ENCODE peak calls at places on chromosomes 6 and 20, in six cellular contexts. One of them, this sample, is unnamed.

GRCh38 chr6:26553264-26553738 is 15.1 kb downstream of the HMGN4 start:
- DNase-seq in SK-N-SH: peak; percentile 74
- DNase-seq in H9: peak; percentile 76
- DNase-seq in mammary epithelial cell: no peak
- DNase-seq in hepatocyte: peak; percentile 86
- DNase-seq in fibroblast of lung: peak; percentile 86
- DNase-seq in this sample: peak; percentile 82

GRCh38 chr6:6968731-6969552 is 138.8 kb upstream of the RREB1 start:
- DNase-seq in SK-N-SH: no peak
- DNase-seq in H9: no peak
- DNase-seq in mammary epithelial cell: no peak
- DNase-seq in hepatocyte: peak; percentile 23
- DNase-seq in fibroblast of lung: no peak
- DNase-seq in this sample: peak; percentile 57

GRCh38 chr20:49685809-49686208 is 27.9 kb downstream of the B4GALT5 start:
- DNase-seq in SK-N-SH: no peak
- DNase-seq in H9: no peak
- DNase-seq in mammary epithelial cell: no peak
- DNase-seq in hepatocyte: no peak
- DNase-seq in fibroblast of lung: peak; percentile 68
- DNase-seq in this sample: peak; percentile 49

GRCh38 chr20:56781108-56781739 is 152.1 kb downstream of the TFAP2C start:
- DNase-seq in SK-N-SH: no peak
- DNase-seq in H9: no peak
- DNase-seq in mammary epithelial cell: no peak
- DNase-seq in hepatocyte: no peak
- DNase-seq in fibroblast of lung: peak; percentile 77
- DNase-seq in this sample: no peak

GRCh38 chr20:12700701-12701100 is 308.1 kb upstream of the SPTLC3 start:
- DNase-seq in SK-N-SH: no peak
- DNase-seq in H9: peak; percentile 52
- DNase-seq in mammary epithelial cell: no peak
- DNase-seq in hepatocyte: no peak
- DNase-seq in fibroblast of lung: no peak
- DNase-seq in this sample: no peak

GRCh38 chr6:42781546-42781810 is 374 bp upstream of the BICRAL start:
- DNase-seq in SK-N-SH: peak; percentile 54
- DNase-seq in H9: no peak
- DNase-seq in mammary epithelial cell: no peak
- DNase-seq in hepatocyte: no peak
- DNase-seq in fibroblast of lung: peak; percentile 48
- DNase-seq in this sample: no peak

GRCh38 chr6:579339-579738 is 77.6 kb downstream of the HUS1B start:
- DNase-seq in SK-N-SH: peak; percentile 69
- DNase-seq in H9: no peak
- DNase-seq in mammary epithelial cell: no peak
- DNase-seq in hepatocyte: peak; percentile 34
- DNase-seq in fibroblast of lung: peak; percentile 55
- DNase-seq in this sample: peak; percentile 37

GRCh38 chr6:142489722-142490610 is 188.2 kb downstream of the ADGRG6 start:
- DNase-seq in SK-N-SH: no peak
- DNase-seq in H9: no peak
- DNase-seq in mammary epithelial cell: peak; percentile 54
- DNase-seq in hepatocyte: no peak
- DNase-seq in fibroblast of lung: no peak
- DNase-seq in this sample: no peak

GRCh38 chr20:20872420-20872819 is 160.0 kb upstream of the RALGAPA2 start:
- DNase-seq in SK-N-SH: no peak
- DNase-seq in H9: no peak
- DNase-seq in mammary epithelial cell: no peak
- DNase-seq in hepatocyte: no peak
- DNase-seq in fibroblast of lung: no peak
- DNase-seq in this sample: no peak

GRCh38 chr6:157304840-157305675 is 18.3 kb downstream of the TMEM242 start:
- DNase-seq in SK-N-SH: no peak
- DNase-seq in H9: no peak
- DNase-seq in mammary epithelial cell: no peak
- DNase-seq in hepatocyte: peak; percentile 37
- DNase-seq in fibroblast of lung: no peak
- DNase-seq in this sample: no peak

GRCh38 chr6:43926644-43927524 is 156.9 kb downstream of the VEGFA start:
- DNase-seq in SK-N-SH: peak; percentile 81
- DNase-seq in H9: peak; percentile 70
- DNase-seq in mammary epithelial cell: peak; percentile 93
- DNase-seq in hepatocyte: peak; percentile 92
- DNase-seq in fibroblast of lung: peak; percentile 96
- DNase-seq in this sample: peak; percentile 53

GRCh38 chr6:119355157-119355556 is 5.6 kb upstream of the MAN1A1 start:
- DNase-seq in SK-N-SH: no peak
- DNase-seq in H9: no peak
- DNase-seq in mammary epithelial cell: no peak
- DNase-seq in hepatocyte: no peak
- DNase-seq in fibroblast of lung: peak; percentile 36
- DNase-seq in this sample: no peak

GRCh38 chr20:44211177-44212039 is 837 bp upstream of the OSER1 start:
- DNase-seq in SK-N-SH: peak; percentile 34
- DNase-seq in H9: no peak
- DNase-seq in mammary epithelial cell: peak; percentile 43
- DNase-seq in hepatocyte: peak; percentile 51
- DNase-seq in fibroblast of lung: peak; percentile 47
- DNase-seq in this sample: no peak

GRCh38 chr6:156953478-156954146 is 176.4 kb downstream of the ARID1B start:
- DNase-seq in SK-N-SH: peak; percentile 89
- DNase-seq in H9: no peak
- DNase-seq in mammary epithelial cell: peak; percentile 96
- DNase-seq in hepatocyte: peak; percentile 92
- DNase-seq in fibroblast of lung: peak; percentile 97
- DNase-seq in this sample: peak; percentile 89

GRCh38 chr6:36734486-36735060 is 36.9 kb downstream of the RAB44 start:
- DNase-seq in SK-N-SH: no peak
- DNase-seq in H9: no peak
- DNase-seq in mammary epithelial cell: no peak
- DNase-seq in hepatocyte: no peak
- DNase-seq in fibroblast of lung: no peak
- DNase-seq in this sample: no peak

GRCh38 chr6:96836579-96837137 is 619 bp downstream of the GPR63 start:
- DNase-seq in SK-N-SH: peak; percentile 76
- DNase-seq in H9: no peak
- DNase-seq in mammary epithelial cell: peak; percentile 24
- DNase-seq in hepatocyte: peak; percentile 25
- DNase-seq in fibroblast of lung: peak; percentile 13
- DNase-seq in this sample: no peak

GRCh38 chr6:42316981-42317380 is 99.3 kb upstream of the MRPS10 start:
- DNase-seq in SK-N-SH: no peak
- DNase-seq in H9: no peak
- DNase-seq in mammary epithelial cell: no peak
- DNase-seq in hepatocyte: no peak
- DNase-seq in fibroblast of lung: peak; percentile 12
- DNase-seq in this sample: peak; percentile 45

GRCh38 chr6:122651031-122651430 is 40.8 kb downstream of the PKIB start:
- DNase-seq in SK-N-SH: no peak
- DNase-seq in H9: no peak
- DNase-seq in mammary epithelial cell: no peak
- DNase-seq in hepatocyte: no peak
- DNase-seq in fibroblast of lung: no peak
- DNase-seq in this sample: no peak

GRCh38 chr6:139625998-139626975 is 251.8 kb upstream of the CITED2 start:
- DNase-seq in SK-N-SH: no peak
- DNase-seq in H9: no peak
- DNase-seq in mammary epithelial cell: no peak
- DNase-seq in hepatocyte: no peak
- DNase-seq in fibroblast of lung: peak; percentile 26
- DNase-seq in this sample: no peak

GRCh38 chr20:63830821-63831593 is at the start of gene ZBTB46:
- DNase-seq in SK-N-SH: peak; percentile 99
- DNase-seq in H9: no peak
- DNase-seq in mammary epithelial cell: no peak
- DNase-seq in hepatocyte: peak; percentile 84
- DNase-seq in fibroblast of lung: peak; percentile 42
- DNase-seq in this sample: peak; percentile 48

GRCh38 chr6:129007819-129008218 is 124.9 kb downstream of the LAMA2 start:
- DNase-seq in SK-N-SH: no peak
- DNase-seq in H9: no peak
- DNase-seq in mammary epithelial cell: no peak
- DNase-seq in hepatocyte: no peak
- DNase-seq in fibroblast of lung: no peak
- DNase-seq in this sample: no peak

DNA sequence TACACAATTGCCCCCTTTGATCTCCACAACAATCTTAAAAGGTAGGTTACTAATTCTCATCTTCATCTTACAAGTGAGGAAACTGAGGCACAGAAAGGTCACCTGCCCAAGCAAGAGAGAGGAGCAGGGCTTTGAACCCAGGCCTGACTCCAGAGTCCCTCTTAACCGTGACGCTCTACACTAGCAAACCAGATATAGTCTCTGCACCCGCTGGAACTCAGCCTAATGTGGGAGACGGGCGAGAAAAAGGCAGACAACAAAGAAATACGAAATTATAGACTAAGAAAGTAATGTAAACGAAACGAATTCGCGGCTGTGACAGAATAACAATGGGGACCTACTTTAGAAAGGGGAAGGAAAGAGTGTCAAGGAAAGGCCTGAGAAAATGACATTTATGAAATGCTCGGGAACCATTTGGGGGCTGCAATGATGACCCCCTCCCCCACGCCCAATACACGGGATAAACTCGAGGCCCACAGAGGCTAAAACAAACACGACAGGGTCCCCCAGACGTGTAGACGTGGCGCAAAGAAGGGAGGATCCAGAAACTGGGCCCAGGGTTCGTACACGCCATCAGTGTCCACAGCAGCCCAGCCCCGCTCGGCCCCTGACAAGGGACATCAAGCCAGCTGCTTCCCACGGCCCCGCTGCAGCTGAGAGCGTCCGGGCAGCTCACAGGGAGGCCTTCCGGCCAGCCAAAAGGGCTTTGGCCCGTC is 641 bp downstream of the TRPC4AP start:
- DNase-seq in SK-N-SH: peak; percentile 38
- DNase-seq in H9: no peak
- DNase-seq in mammary epithelial cell: no peak
- DNase-seq in hepatocyte: peak; percentile 31
- DNase-seq in fibroblast of lung: peak; percentile 21
- DNase-seq in this sample: no peak
- H3K79me2 ChIP-seq in SK-N-SH: peaks cover 56% of the 10 kb centered on the region
- H3K79me2 ChIP-seq in H9: peaks cover 16% of the 10 kb centered on the region
- H3K79me2 ChIP-seq in mammary epithelial cell: peaks cover 55% of the 10 kb centered on the region
- H3K79me2 ChIP-seq in hepatocyte: peaks cover 55% of the 10 kb centered on the region
- H3K79me2 ChIP-seq in fibroblast of lung: peaks cover 52% of the 10 kb centered on the region
- H3K79me2 ChIP-seq in this sample: peaks cover 56% of the 10 kb centered on the region

DNA sequence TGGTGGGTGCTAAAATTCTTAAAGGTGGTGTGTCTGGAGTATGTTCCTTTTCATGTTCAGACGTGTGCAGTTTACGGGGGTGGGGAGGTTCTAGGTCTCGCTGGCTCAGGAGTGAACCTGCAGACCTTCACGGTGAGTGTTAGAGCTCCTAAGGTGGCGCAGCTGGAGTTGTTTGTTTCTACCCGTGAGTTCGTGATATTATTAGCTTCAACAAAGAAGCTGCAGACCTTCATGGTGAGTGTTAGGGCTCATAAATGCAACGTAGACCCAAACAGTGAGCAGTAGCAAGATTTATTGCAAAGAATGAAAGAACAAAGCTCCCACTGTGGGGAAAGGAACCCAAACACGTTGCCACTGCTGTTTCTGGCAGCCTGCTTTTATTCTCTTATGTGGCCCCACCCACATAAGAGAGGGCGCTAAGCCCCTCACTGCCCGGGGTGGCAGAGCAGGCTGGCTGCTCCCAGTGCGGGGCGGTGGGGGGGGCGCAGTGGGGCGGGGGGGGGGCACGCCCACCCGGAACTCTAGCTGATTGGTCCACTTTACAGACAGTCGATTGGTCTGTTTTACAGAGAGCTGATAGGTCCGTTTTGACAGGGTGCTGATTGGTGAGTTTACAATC is 41.3 kb upstream of the GMPR start:
- DNase-seq in SK-N-SH: no peak
- DNase-seq in H9: no peak
- DNase-seq in mammary epithelial cell: no peak
- DNase-seq in hepatocyte: no peak
- DNase-seq in fibroblast of lung: no peak
- DNase-seq in this sample: no peak
- H3K79me2 ChIP-seq in SK-N-SH: no peaks in the 10 kb centered on the region
- H3K79me2 ChIP-seq in H9: no peaks in the 10 kb centered on the region
- H3K79me2 ChIP-seq in mammary epithelial cell: no peaks in the 10 kb centered on the region
- H3K79me2 ChIP-seq in hepatocyte: no peaks in the 10 kb centered on the region
- H3K79me2 ChIP-seq in fibroblast of lung: no peaks in the 10 kb centered on the region
- H3K79me2 ChIP-seq in this sample: no peaks in the 10 kb centered on the region

DNA sequence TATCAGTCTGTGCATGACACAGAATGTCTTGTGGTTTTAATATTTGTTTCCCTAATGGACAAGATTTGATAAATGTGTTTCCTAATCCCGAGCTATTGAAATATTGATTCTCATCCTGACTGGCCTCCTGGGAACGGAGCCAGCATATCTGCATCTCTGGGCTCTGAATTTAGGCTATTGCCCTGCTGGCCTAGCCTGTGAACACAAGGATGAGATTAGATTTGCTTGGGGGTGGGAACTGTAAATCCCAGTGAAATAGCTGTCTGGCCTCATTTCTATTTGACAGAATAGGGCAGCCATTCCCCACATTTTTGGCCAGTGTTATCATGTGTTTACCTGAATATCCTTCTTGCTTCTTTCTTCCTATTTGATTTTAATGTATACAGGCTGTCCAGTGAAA is 198.4 kb upstream of the SOX4 start:
- DNase-seq in SK-N-SH: peak; percentile 64
- DNase-seq in H9: no peak
- DNase-seq in mammary epithelial cell: peak; percentile 42
- DNase-seq in hepatocyte: no peak
- DNase-seq in fibroblast of lung: no peak
- DNase-seq in this sample: peak; percentile 54
- H3K79me2 ChIP-seq in SK-N-SH: no peaks in the 10 kb centered on the region
- H3K79me2 ChIP-seq in H9: no peaks in the 10 kb centered on the region
- H3K79me2 ChIP-seq in mammary epithelial cell: no peaks in the 10 kb centered on the region
- H3K79me2 ChIP-seq in hepatocyte: no peaks in the 10 kb centered on the region
- H3K79me2 ChIP-seq in fibroblast of lung: no peaks in the 10 kb centered on the region
- H3K79me2 ChIP-seq in this sample: no peaks in the 10 kb centered on the region

GRCh38 chr6:4872841-4873240 is 96.6 kb downstream of the CDYL start:
- DNase-seq in SK-N-SH: no peak
- DNase-seq in H9: no peak
- DNase-seq in mammary epithelial cell: peak; percentile 43
- DNase-seq in hepatocyte: no peak
- DNase-seq in fibroblast of lung: peak; percentile 44
- DNase-seq in this sample: no peak

GRCh38 chr6:4870821-4871494 is 94.8 kb downstream of the CDYL start:
- DNase-seq in SK-N-SH: no peak
- DNase-seq in H9: no peak
- DNase-seq in mammary epithelial cell: no peak
- DNase-seq in hepatocyte: no peak
- DNase-seq in fibroblast of lung: peak; percentile 23
- DNase-seq in this sample: peak; percentile 7

GRCh38 chr6:4873928-4874327 is 97.7 kb downstream of the CDYL start:
- DNase-seq in SK-N-SH: no peak
- DNase-seq in H9: no peak
- DNase-seq in mammary epithelial cell: no peak
- DNase-seq in hepatocyte: no peak
- DNase-seq in fibroblast of lung: no peak
- DNase-seq in this sample: no peak

GRCh38 chr6:4871825-4872224 is 95.6 kb downstream of the CDYL start:
- DNase-seq in SK-N-SH: no peak
- DNase-seq in H9: no peak
- DNase-seq in mammary epithelial cell: no peak
- DNase-seq in hepatocyte: no peak
- DNase-seq in fibroblast of lung: no peak
- DNase-seq in this sample: no peak
- H3K79me2 ChIP-seq in SK-N-SH: peaks cover 89% of the 10 kb centered on the region
- H3K79me2 ChIP-seq in H9: peaks cover 47% of the 10 kb centered on the region
- H3K79me2 ChIP-seq in mammary epithelial cell: peaks cover 99% of the 10 kb centered on the region
- H3K79me2 ChIP-seq in hepatocyte: peaks cover 100% of the 10 kb centered on the region
- H3K79me2 ChIP-seq in fibroblast of lung: peaks cover 39% of the 10 kb centered on the region
- H3K79me2 ChIP-seq in this sample: peaks cover 100% of the 10 kb centered on the region

This sample was measured in PC-3.